ENCODE peak calls at places on chromosomes 11 and 22, in four cellular contexts. K, X, P and F are unnamed samples.

GRCh38 chr22:36771376-36772063 is 4.4 kb downstream of the IFT27 start:
- DNase-seq in K (no peak), X (no peak), P (no peak), F (no peak)

GRCh38 chr11:130601141-130601540 is 152.7 kb downstream of the ADAMTS15 start:
- DNase-seq in K (peak; percentile 51), X (no peak), P (no peak), F (no peak)

GRCh38 chr11:43547900-43548381 is 132.6 kb upstream of the HSD17B12 start:
- DNase-seq in K (peak; percentile 58), X (peak; percentile 88), P (no peak), F (peak; percentile 89)

GRCh38 chr11:22829231-22830081 is at the start of gene SVIP:
- DNase-seq in K (peak; percentile 98), X (peak; percentile 94), P (peak; percentile 69), F (peak; percentile 96)

GRCh38 chr11:102683277-102683676 is 22.3 kb downstream of the MMP27 start:
- DNase-seq in K (no peak), X (no peak), P (no peak), F (no peak)

GRCh38 chr11:8757533-8757932 is 74.9 kb downstream of the RPL27A start:
- DNase-seq in K (no peak), X (no peak), P (no peak), F (no peak)

GRCh38 chr11:106471273-106471672 is 393.8 kb downstream of the AASDHPPT start:
- DNase-seq in K (no peak), X (no peak), P (no peak), F (no peak)

GRCh38 chr11:129191649-129192048 is 476 bp downstream of the ARHGAP32 start:
- DNase-seq in K (no peak), X (no peak), P (no peak), F (no peak)

GRCh38 chr11:18479063-18479462 is 23.4 kb downstream of the LDHAL6A start:
- DNase-seq in K (no peak), X (no peak), P (no peak), F (no peak)

GRCh38 chr22:35493074-35493473 is 47.6 kb upstream of the RASD2 start:
- DNase-seq in K (no peak), X (no peak), P (no peak), F (no peak)

GRCh38 chr11:1360835-1361357 is 28.8 kb upstream of the BRSK2 start:
- DNase-seq in K (no peak), X (peak; percentile 7), P (no peak), F (no peak)

GRCh38 chr11:71322192-71322735 is 69.9 kb upstream of the SHANK2 start:
- DNase-seq in K (no peak), X (no peak), P (no peak), F (no peak)

GRCh38 chr11:63212742-63213141 is 30.7 kb downstream of the SLC22A25 start:
- DNase-seq in K (no peak), X (peak; percentile 23), P (no peak), F (peak; percentile 41)

GRCh38 chr22:44331881-44332714 is 19.3 kb upstream of the SHISAL1 start:
- DNase-seq in K (no peak), X (peak; percentile 86), P (no peak), F (no peak)

GRCh38 chr22:30309981-30310672 is 16.6 kb downstream of the TBC1D10A start:
- DNase-seq in K (no peak), X (no peak), P (peak; percentile 58), F (no peak)
- TF ChIP-seq USF1 in K (no peak), X (no peak), P (no peak), F (no peak)

DNA sequence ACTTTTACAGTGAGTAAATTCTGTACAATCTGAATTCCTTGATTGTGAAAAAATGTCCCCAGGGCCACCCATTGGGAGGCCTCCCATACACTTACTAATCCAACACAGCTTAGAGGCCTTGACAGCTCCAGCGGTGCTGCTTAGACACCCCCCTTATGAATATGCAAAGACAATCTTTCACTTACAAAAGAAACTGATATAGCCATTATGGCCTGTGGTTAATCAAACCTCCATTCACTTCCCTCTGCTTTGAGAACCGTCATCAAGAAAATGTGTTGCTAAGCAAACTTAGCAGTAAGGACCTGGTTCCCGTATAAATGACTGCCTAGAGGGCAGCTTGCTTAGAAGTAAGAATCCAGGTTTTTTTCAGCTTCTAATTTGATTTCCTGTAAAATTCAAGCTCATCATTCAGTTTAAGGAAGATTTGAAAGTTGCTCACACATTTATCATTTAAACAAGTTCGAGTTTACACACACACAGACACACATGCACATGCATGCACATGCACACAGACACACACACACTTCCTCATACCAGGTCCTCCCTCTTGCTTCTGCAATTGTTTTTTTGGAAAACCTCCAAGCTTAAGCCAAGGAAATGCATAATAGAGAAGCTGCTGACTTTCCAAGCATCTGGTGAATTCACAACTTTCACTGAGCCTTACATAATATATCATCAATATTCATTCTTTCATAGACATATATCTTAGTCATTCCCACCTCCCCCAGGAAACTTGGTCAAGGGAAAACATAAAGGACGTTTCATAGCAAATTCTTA is 137.7 kb upstream of the BLID start:
- DNase-seq in K (no peak), X (no peak), P (no peak), F (no peak)
- TF ChIP-seq USF2 in K (no peak), X (no peak), P (no peak), F (no peak)

GRCh38 chr11:12691473-12691872 is 17.3 kb downstream of the TEAD1 start:
- DNase-seq in K (no peak), X (peak; percentile 31), P (no peak), F (peak; percentile 45)

GRCh38 chr11:12693485-12694181 is 19.4 kb downstream of the TEAD1 start:
- DNase-seq in K (no peak), X (peak; percentile 34), P (no peak), F (no peak)

GRCh38 chr11:12693075-12693473 is 18.9 kb downstream of the TEAD1 start:
- DNase-seq in K (no peak), X (no peak), P (no peak), F (no peak)

GRCh38 chr11:12694182-12694531 is 19.9 kb downstream of the TEAD1 start:
- DNase-seq in K (no peak), X (no peak), P (no peak), F (no peak)

GRCh38 chr11:12692238-12693074 is 18.2 kb downstream of the TEAD1 start:
- DNase-seq in K (no peak), X (peak; percentile 74), P (no peak), F (peak; percentile 19)
- TF ChIP-seq USF1 in K (no peak), X (no peak), P (no peak), F (no peak)

GRCh38 chr11:94926271-94926625 is 47.1 kb downstream of the CWC15 start:
- DNase-seq in K (no peak), X (no peak), P (no peak), F (no peak)

GRCh38 chr11:94924074-94925031 is 49.0 kb downstream of the CWC15 start:
- DNase-seq in K (no peak), X (peak; percentile 54), P (no peak), F (no peak)

GRCh38 chr11:94928146-94928995 is 45.0 kb downstream of the CWC15 start:
- DNase-seq in K (no peak), X (no peak), P (no peak), F (no peak)

GRCh38 chr11:94925422-94926270 is 47.7 kb downstream of the CWC15 start:
- DNase-seq in K (no peak), X (no peak), P (no peak), F (no peak)

DNA sequence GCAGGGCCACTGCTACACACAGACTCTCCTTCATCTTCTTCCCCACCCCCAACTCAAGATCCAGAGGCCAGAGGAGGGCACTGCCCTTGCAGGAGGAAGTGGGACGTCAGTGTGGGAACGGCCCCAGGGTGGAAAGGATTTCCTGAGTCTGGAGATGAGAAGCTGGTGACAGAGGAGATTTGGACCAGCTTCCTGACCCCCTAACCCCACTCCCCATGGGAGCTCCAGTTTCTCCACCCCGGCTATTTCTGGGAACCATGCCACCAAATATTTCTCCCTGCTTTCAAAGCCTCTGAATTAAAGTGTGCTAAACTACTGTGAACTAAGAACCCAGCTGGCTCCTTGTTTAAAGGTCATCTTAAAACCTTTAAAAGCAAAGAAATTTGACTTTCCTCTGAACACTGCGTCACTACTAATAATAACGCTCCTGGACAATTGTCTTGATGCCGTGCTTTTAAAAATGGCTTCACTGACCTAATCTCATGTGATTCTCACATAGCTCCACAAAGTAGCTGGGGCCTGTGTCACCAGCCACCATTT is 46.6 kb downstream of the CWC15 start:
- DNase-seq in K (no peak), X (peak; percentile 41), P (no peak), F (no peak)
- TF ChIP-seq USF2 in K (no peak), X (no peak), P (no peak), F (no peak)

DNA sequence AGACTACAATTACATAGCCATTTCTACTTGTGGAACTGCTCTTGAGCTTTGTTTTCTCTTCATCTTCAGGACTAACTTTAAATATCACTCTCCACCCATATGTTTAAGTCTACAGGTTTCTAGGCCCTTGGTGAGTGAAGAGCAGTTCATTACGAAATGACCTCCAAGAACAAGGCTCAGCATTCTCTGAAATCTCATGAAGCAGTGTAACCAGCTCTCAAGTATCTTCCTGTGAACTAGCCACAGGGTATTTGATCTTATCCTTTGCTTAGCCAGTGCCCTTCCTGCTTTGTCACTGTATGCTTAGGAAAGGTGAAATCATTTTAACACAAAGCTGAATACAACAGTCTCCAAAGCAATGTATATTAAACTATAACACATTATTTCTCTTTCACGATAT is 20.4 kb upstream of the LYVE1 start:
- DNase-seq in K (no peak), X (no peak), P (no peak), F (peak; percentile 20)
- TF ChIP-seq USF1 in K (no peak), X (no peak), P (no peak), F (no peak)

DNA sequence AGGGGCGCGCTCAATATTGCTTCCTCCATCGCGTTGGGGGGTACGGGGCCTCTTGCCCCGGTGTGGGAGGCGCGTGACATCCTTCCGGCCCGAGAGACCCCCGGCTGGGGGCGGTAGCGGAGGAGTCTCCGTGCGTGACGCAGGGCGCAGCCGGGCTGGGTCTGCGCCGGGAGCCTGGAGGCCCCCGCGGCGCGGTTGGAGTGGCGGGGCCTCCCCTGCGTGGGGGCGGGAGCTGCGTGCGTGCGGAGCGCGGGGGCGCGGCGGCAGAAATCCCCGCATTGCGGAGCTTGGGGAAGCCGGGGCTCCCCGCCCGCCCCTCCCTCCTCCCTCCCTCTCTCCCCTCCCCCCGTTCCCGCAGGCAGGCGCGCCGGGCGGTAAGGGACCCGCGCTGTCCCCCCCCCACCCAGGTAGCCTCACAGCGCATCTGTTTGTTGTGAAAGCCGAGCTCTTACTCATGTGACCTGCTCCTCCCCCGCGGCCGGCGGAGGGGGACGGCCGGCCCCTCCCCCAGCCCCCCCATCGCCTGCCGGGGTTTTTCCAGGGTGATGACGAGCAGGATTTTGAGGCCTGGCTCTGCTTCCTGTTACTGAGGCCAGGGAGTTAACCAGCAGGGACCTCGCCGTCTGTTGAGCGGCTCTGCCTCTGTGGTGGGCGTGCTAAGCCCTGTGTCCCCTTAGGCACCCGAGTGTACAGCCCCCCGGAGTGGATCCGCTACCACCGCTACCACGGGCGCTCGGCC is 1.6 kb downstream of the PIM3 start:
- DNase-seq in K (peak; percentile 77), X (peak; percentile 89), P (no peak), F (peak; percentile 67)
- TF ChIP-seq USF2 in K (peak; percentile 79), X (no peak), P (no peak), F (peak; percentile 64)

DNA sequence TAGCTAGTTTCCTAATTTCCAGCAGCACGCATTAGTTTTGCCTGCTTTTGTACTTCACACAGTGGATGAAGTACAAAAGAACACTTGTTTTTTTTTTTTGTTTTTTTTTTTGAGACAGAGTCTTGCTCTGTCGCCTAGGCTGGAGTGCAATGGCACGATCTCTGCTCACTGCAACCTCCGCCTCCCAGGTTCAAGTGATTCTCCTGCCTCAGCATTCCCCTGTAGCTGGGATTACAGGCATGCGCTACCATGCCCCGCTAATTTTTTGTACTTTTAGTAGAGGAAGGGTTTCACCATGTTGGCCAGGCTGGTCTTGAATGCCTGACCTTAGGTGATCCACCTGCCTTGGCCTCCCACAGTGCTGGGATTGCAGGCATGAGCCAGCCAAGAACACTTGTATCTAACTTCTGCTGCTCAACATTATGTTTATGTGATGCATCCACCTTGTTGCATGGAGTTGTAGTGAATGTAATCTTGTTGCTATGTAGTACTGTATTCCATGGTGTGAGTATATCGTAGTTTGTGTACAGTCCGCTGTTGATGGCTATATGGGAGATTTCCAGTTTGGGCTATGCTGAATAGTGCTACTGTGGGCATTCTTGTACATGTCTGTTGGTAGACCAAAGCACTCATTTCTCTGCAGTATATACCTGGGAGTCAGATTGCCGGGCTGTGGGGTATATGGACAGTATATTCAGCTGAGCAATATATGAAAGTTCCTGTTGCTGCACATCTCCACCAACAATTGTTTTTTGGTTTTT is 17.3 kb downstream of the PACS1 start:
- DNase-seq in K (no peak), X (no peak), P (no peak), F (no peak)
- TF ChIP-seq USF1 in K (no peak), X (no peak), P (no peak), F (no peak)